ENCODE peak calls at places on chromosomes 2 and 18, in four cellular contexts. V, Y, S and O are unnamed samples.

GRCh38 chr18:76081536-76081935 is 413.5 kb downstream of the ZNF516 start:
- DNase-seq in V (no peak), Y (no peak), S (no peak), O (no peak)

GRCh38 chr2:200089756-200090109 is 134.4 kb downstream of the MAIP1 start:
- DNase-seq in V (no peak), S (no peak), Y (no peak), O (no peak)

GRCh38 chr18:28834889-28835288 is 658.0 kb upstream of the CDH2 start:
- DNase-seq in S (peak), V (no peak), Y (no peak), O (no peak)

GRCh38 chr2:62197017-62197586 is 1.2 kb downstream of the B3GNT2 start:
- DNase-seq in V (peak), S (no peak), Y (peak), O (peak)

GRCh38 chr2:6249557-6249956 is 557.4 kb downstream of the SOX11 start:
- DNase-seq in S (no peak), V (no peak), Y (no peak), O (no peak)

GRCh38 chr2:238143239-238143951 is 4.9 kb downstream of the KLHL30 start:
- DNase-seq in Y (no peak), V (no peak), S (peak), O (peak)

GRCh38 chr18:22084547-22084946 is 84.8 kb upstream of the GATA6 start:
- DNase-seq in Y (no peak), V (no peak), S (no peak), O (no peak)

GRCh38 chr18:47981830-47982229 is 51.4 kb upstream of the SMAD2 start:
- DNase-seq in Y (no peak), S (no peak), V (no peak), O (no peak)